ENCODE peak calls at places on chromosome 1, in seven cellular contexts. M is AG04450; H is prostate gland; L is nephron progenitor cell; K is adipocyte; W is retinal pigment epithelial cell; E is stimulated activated naive B cell treated with anti-CD40 and anti-IgM and Interleukin-4, amounts not matched to agents 10 μg/mL and 1 μg/mL and 100 μg/mL, for 72 hours. D is an unnamed sample.

GRCh38 chr1:237386362-237387143 is 344.6 kb downstream of the RYR2 start:
- DNase-seq in M (no peak), H (no peak), L (no peak), K (peak), W (no peak), E (no peak), D (no peak)

GRCh38 chr1:186662752-186663151 is 17.5 kb downstream of the PTGS2 start:
- DNase-seq in M (no peak), H (no peak), L (no peak), K (peak), W (no peak), E (no peak), D (no peak)

GRCh38 chr1:44628962-44629756 is 45.1 kb downstream of the TMEM53 start:
- DNase-seq in M (peak), H (no peak), L (no peak), K (peak), W (peak), E (no peak), D (no peak)

GRCh38 chr1:226654508-226655124 is 84.5 kb downstream of the ITPKB start:
- DNase-seq in M (no peak), H (no peak), L (no peak), K (no peak), W (no peak), E (no peak), D (no peak)

GRCh38 chr1:204894031-204894430 is 23.4 kb downstream of the NFASC start:
- DNase-seq in M (no peak), H (no peak), L (no peak), K (no peak), W (no peak), E (no peak), D (no peak)

GRCh38 chr1:189606795-189607476 is 870.7 kb downstream of the BRINP3 start:
- DNase-seq in M (peak), H (no peak), L (no peak), K (peak), W (no peak), E (no peak), D (no peak)

GRCh38 chr1:153805042-153805745 is 30.0 kb downstream of the SLC27A3 start:
- DNase-seq in M (peak), H (peak), L (no peak), K (peak), W (no peak), E (peak), D (no peak)

GRCh38 chr1:181551249-181551648 is 67.9 kb downstream of the CACNA1E start:
- DNase-seq in M (no peak), H (no peak), L (peak), K (no peak), W (peak), E (no peak), D (no peak)

GRCh38 chr1:219350621-219351020 is 176.9 kb downstream of the LYPLAL1 start:
- DNase-seq in M (no peak), H (no peak), L (no peak), K (peak), W (no peak), E (no peak), D (no peak)

GRCh38 chr1:76942549-76942948 is 75.3 kb downstream of the ST6GALNAC5 start:
- DNase-seq in M (peak), H (no peak), L (no peak), K (no peak), W (no peak), E (no peak), D (no peak)

GRCh38 chr1:79128726-79129125 is 122.2 kb upstream of the ADGRL4 start:
- DNase-seq in M (peak), H (no peak), L (no peak), K (peak), W (peak), E (no peak), D (no peak)

GRCh38 chr1:57860333-57860732 is 436.5 kb upstream of the DAB1 start:
- DNase-seq in M (no peak), H (no peak), L (no peak), K (no peak), W (no peak), E (no peak), D (no peak)

GRCh38 chr1:167795810-167796740 is 74.3 kb downstream of the MPZL1 start:
- DNase-seq in M (no peak), H (no peak), L (no peak), K (no peak), W (no peak), E (no peak), D (no peak)

GRCh38 chr1:9888886-9889285 is 21.2 kb downstream of the CTNNBIP1 start:
- DNase-seq in M (no peak), H (no peak), L (no peak), K (no peak), W (no peak), E (no peak), D (no peak)

GRCh38 chr1:67710417-67710816 is 25.4 kb downstream of the GADD45A start:
- DNase-seq in M (no peak), H (no peak), L (no peak), K (peak), W (no peak), E (no peak), D (no peak)

GRCh38 chr1:176847052-176847451 is 317.5 kb downstream of the ASTN1 start:
- DNase-seq in M (no peak), H (no peak), L (no peak), K (no peak), W (no peak), E (no peak), D (no peak)

GRCh38 chr1:64584479-64584878 is 114.5 kb downstream of the CACHD1 start:
- DNase-seq in M (no peak), H (no peak), L (no peak), K (no peak), W (no peak), E (no peak), D (no peak)

GRCh38 chr1:207807395-207808321 is 55.8 kb downstream of the CD46 start:
- DNase-seq in M (no peak), H (peak), L (no peak), K (no peak), W (no peak), E (no peak), D (no peak)

GRCh38 chr1:27569506-27570382 is 34.2 kb downstream of the AHDC1 start:
- DNase-seq in M (no peak), H (no peak), L (peak), K (no peak), W (no peak), E (no peak), D (peak)

GRCh38 chr1:106554294-106554693 is 502.2 kb upstream of the PRMT6 start:
- DNase-seq in M (no peak), H (no peak), L (no peak), K (peak), W (no peak), E (no peak), D (no peak)

GRCh38 chr1:212594640-212595039 is 13.9 kb upstream of the ATF3 start:
- DNase-seq in M (no peak), H (no peak), L (no peak), K (no peak), W (no peak), E (no peak), D (no peak)

GRCh38 chr1:17561561-17561985 is 22.1 kb downstream of the ARHGEF10L start:
- DNase-seq in M (no peak), H (no peak), L (no peak), K (peak), W (no peak), E (no peak), D (peak)

GRCh38 chr1:182633657-182634281 is 29.6 kb upstream of the RGS16 start:
- DNase-seq in M (no peak), H (no peak), L (peak), K (no peak), W (no peak), E (no peak), D (no peak)

GRCh38 chr1:153540394-153541361 is at the start of gene S100A5:
- DNase-seq in M (no peak), H (no peak), L (no peak), K (peak), W (no peak), E (peak), D (no peak)

GRCh38 chr1:107535091-107535490 is 394.3 kb downstream of the NTNG1 start:
- DNase-seq in M (no peak), H (no peak), L (no peak), K (no peak), W (no peak), E (no peak), D (no peak)

GRCh38 chr1:173020138-173020742 is 30.5 kb downstream of the TNFSF18 start:
- DNase-seq in M (no peak), H (no peak), L (no peak), K (no peak), W (no peak), E (no peak), D (no peak)

GRCh38 chr1:204821924-204822323 is 48.7 kb upstream of the NFASC start:
- DNase-seq in M (no peak), H (no peak), L (no peak), K (no peak), W (no peak), E (no peak), D (no peak)

GRCh38 chr1:244056602-244057001 is 5.5 kb downstream of the ZBTB18 start:
- DNase-seq in M (no peak), H (no peak), L (no peak), K (no peak), W (no peak), E (no peak), D (no peak)

GRCh38 chr1:234564035-234565029 is 45.6 kb downstream of the IRF2BP2 start:
- DNase-seq in M (no peak), H (peak), L (no peak), K (peak), W (peak), E (no peak), D (no peak)

GRCh38 chr1:59212715-59213114 is 84.2 kb upstream of the FGGY start:
- DNase-seq in M (no peak), H (no peak), L (no peak), K (no peak), W (no peak), E (no peak), D (no peak)

D was measured in uterus.